ENCODE peak calls at places on chromosomes 12 and 14, in six cellular contexts. One of them, this sample, is unnamed.

GRCh38 chr14:97634786-97635185 is 837.6 kb downstream of the VRK1 start:
- DNase-seq in colonic mucosa: no peak
- DNase-seq in tibial nerve: no peak
- DNase-seq in RWPE1: no peak
- DNase-seq in heart right ventricle: no peak
- DNase-seq in bronchial epithelial cell: peak
- DNase-seq in this sample: no peak

GRCh38 chr12:48022676-48023385 is 18.6 kb upstream of the COL2A1 start:
- DNase-seq in bronchial epithelial cell: no peak
- DNase-seq in colonic mucosa: no peak
- DNase-seq in RWPE1: no peak
- DNase-seq in tibial nerve: no peak
- DNase-seq in heart right ventricle: no peak
- DNase-seq in this sample: no peak

GRCh38 chr12:50979369-50980052 is 27.2 kb downstream of the HIGD1C start:
- DNase-seq in RWPE1: no peak
- DNase-seq in heart right ventricle: no peak
- DNase-seq in tibial nerve: no peak
- DNase-seq in bronchial epithelial cell: no peak
- DNase-seq in colonic mucosa: no peak
- DNase-seq in this sample: no peak

GRCh38 chr12:86600664-86601231 is 344.6 kb upstream of the MGAT4C start:
- DNase-seq in heart right ventricle: no peak
- DNase-seq in colonic mucosa: no peak
- DNase-seq in bronchial epithelial cell: no peak
- DNase-seq in tibial nerve: no peak
- DNase-seq in RWPE1: no peak
- DNase-seq in this sample: no peak

GRCh38 chr14:48665077-48665784 is 920.9 kb downstream of the RPS29 start:
- DNase-seq in tibial nerve: no peak
- DNase-seq in colonic mucosa: no peak
- DNase-seq in RWPE1: no peak
- DNase-seq in heart right ventricle: no peak
- DNase-seq in bronchial epithelial cell: no peak
- DNase-seq in this sample: no peak

GRCh38 chr12:34294671-34295365 is 272.5 kb downstream of the ALG10 start:
- DNase-seq in bronchial epithelial cell: no peak
- DNase-seq in colonic mucosa: no peak
- DNase-seq in tibial nerve: no peak
- DNase-seq in RWPE1: no peak
- DNase-seq in heart right ventricle: no peak
- DNase-seq in this sample: no peak

GRCh38 chr14:64244279-64244678 is 49.9 kb downstream of the ESR2 start:
- DNase-seq in bronchial epithelial cell: no peak
- DNase-seq in RWPE1: no peak
- DNase-seq in tibial nerve: no peak
- DNase-seq in colonic mucosa: no peak
- DNase-seq in heart right ventricle: peak
- DNase-seq in this sample: no peak

GRCh38 chr14:60487211-60487610 is 1.3 kb upstream of the C14orf39 start:
- DNase-seq in heart right ventricle: no peak
- DNase-seq in tibial nerve: no peak
- DNase-seq in colonic mucosa: no peak
- DNase-seq in bronchial epithelial cell: no peak
- DNase-seq in RWPE1: no peak
- DNase-seq in this sample: no peak

GRCh38 chr12:69101505-69101904 is 137.9 kb upstream of the CPSF6 start:
- DNase-seq in bronchial epithelial cell: no peak
- DNase-seq in heart right ventricle: no peak
- DNase-seq in tibial nerve: peak
- DNase-seq in RWPE1: no peak
- DNase-seq in colonic mucosa: no peak
- DNase-seq in this sample: no peak

GRCh38 chr14:91387135-91387849 is 30.3 kb downstream of the CCDC88C start:
- DNase-seq in tibial nerve: no peak
- DNase-seq in RWPE1: no peak
- DNase-seq in heart right ventricle: no peak
- DNase-seq in bronchial epithelial cell: peak
- DNase-seq in colonic mucosa: no peak
- DNase-seq in this sample: no peak

GRCh38 chr12:111455448-111456320 is 50.0 kb downstream of the SH2B3 start:
- DNase-seq in colonic mucosa: no peak
- DNase-seq in heart right ventricle: no peak
- DNase-seq in bronchial epithelial cell: no peak
- DNase-seq in tibial nerve: no peak
- DNase-seq in RWPE1: no peak
- DNase-seq in this sample: no peak

GRCh38 chr12:63916561-63917476 is 72.3 kb downstream of the SRGAP1 start:
- DNase-seq in colonic mucosa: no peak
- DNase-seq in bronchial epithelial cell: peak
- DNase-seq in RWPE1: peak
- DNase-seq in heart right ventricle: no peak
- DNase-seq in tibial nerve: no peak
- DNase-seq in this sample: no peak

GRCh38 chr14:49623941-49624806 is 3.6 kb downstream of the MGAT2 start:
- DNase-seq in tibial nerve: no peak
- DNase-seq in RWPE1: peak
- DNase-seq in heart right ventricle: no peak
- DNase-seq in colonic mucosa: peak
- DNase-seq in bronchial epithelial cell: peak
- DNase-seq in this sample: no peak

GRCh38 chr12:59182191-59182590 is 261.9 kb upstream of the LRIG3 start:
- DNase-seq in bronchial epithelial cell: peak
- DNase-seq in colonic mucosa: no peak
- DNase-seq in tibial nerve: no peak
- DNase-seq in heart right ventricle: no peak
- DNase-seq in RWPE1: no peak
- DNase-seq in this sample: no peak

GRCh38 chr14:64232095-64232830 is 61.9 kb downstream of the ESR2 start:
- DNase-seq in tibial nerve: no peak
- DNase-seq in colonic mucosa: no peak
- DNase-seq in bronchial epithelial cell: peak
- DNase-seq in heart right ventricle: no peak
- DNase-seq in RWPE1: no peak
- DNase-seq in this sample: no peak

GRCh38 chr14:69932391-69932790 is 53.2 kb downstream of the SMOC1 start:
- DNase-seq in colonic mucosa: no peak
- DNase-seq in heart right ventricle: no peak
- DNase-seq in tibial nerve: no peak
- DNase-seq in RWPE1: no peak
- DNase-seq in bronchial epithelial cell: no peak
- DNase-seq in this sample: no peak

GRCh38 chr14:70735043-70735442 is 74.3 kb downstream of the MAP3K9 start:
- DNase-seq in RWPE1: no peak
- DNase-seq in heart right ventricle: no peak
- DNase-seq in colonic mucosa: no peak
- DNase-seq in tibial nerve: no peak
- DNase-seq in bronchial epithelial cell: no peak
- DNase-seq in this sample: no peak

GRCh38 chr14:67056684-67057083 is 132.6 kb upstream of the GARIN2 start:
- DNase-seq in colonic mucosa: no peak
- DNase-seq in tibial nerve: no peak
- DNase-seq in heart right ventricle: no peak
- DNase-seq in bronchial epithelial cell: no peak
- DNase-seq in RWPE1: no peak
- DNase-seq in this sample: no peak

GRCh38 chr12:109475121-109475520 is 2.0 kb downstream of the KCTD10 start:
- DNase-seq in tibial nerve: no peak
- DNase-seq in colonic mucosa: no peak
- DNase-seq in RWPE1: no peak
- DNase-seq in bronchial epithelial cell: no peak
- DNase-seq in heart right ventricle: no peak
- DNase-seq in this sample: no peak
- TF ChIP-seq CTCF in tibial nerve: no peak
- TF ChIP-seq CTCF in colonic mucosa: no peak
- TF ChIP-seq CTCF in RWPE1: no peak
- TF ChIP-seq CTCF in bronchial epithelial cell: no peak
- TF ChIP-seq CTCF in heart right ventricle: no peak
- TF ChIP-seq CTCF in this sample: no peak

DNA sequence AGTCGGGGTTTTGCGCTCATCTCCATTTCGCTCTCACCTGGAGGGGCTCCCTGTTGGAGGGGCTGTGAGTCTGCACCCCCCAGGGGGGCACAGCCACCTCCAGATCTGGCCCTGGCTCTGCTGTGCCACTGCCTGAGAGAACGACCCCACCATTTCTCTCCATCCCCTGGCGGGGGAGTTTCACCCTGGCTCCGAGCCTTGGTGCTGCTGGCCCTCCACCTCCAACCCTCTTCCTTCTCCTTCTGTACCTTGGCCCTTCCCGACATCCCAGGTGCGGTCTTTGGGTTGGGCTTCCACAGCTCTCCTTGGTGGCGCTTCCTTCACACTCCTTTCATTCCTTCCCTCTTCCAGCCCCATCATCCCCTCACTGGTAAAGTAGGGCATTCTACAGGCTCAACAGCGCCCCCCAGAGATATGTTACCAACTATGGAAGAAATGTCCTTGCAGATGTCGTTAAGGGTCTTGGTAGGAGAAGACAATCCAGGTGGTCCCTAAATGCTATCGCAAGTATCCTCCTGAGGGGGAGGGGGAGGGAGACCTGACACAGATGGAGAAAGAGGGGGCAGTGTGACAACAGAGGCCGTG is 16.3 kb downstream of the SERPINA1 start:
- DNase-seq in tibial nerve: no peak
- DNase-seq in colonic mucosa: no peak
- DNase-seq in RWPE1: no peak
- DNase-seq in bronchial epithelial cell: no peak
- DNase-seq in heart right ventricle: no peak
- DNase-seq in this sample: no peak
- TF ChIP-seq CTCF in tibial nerve: no peak
- TF ChIP-seq CTCF in colonic mucosa: no peak
- TF ChIP-seq CTCF in RWPE1: no peak
- TF ChIP-seq CTCF in bronchial epithelial cell: peak
- TF ChIP-seq CTCF in heart right ventricle: no peak
- TF ChIP-seq CTCF in this sample: no peak

DNA sequence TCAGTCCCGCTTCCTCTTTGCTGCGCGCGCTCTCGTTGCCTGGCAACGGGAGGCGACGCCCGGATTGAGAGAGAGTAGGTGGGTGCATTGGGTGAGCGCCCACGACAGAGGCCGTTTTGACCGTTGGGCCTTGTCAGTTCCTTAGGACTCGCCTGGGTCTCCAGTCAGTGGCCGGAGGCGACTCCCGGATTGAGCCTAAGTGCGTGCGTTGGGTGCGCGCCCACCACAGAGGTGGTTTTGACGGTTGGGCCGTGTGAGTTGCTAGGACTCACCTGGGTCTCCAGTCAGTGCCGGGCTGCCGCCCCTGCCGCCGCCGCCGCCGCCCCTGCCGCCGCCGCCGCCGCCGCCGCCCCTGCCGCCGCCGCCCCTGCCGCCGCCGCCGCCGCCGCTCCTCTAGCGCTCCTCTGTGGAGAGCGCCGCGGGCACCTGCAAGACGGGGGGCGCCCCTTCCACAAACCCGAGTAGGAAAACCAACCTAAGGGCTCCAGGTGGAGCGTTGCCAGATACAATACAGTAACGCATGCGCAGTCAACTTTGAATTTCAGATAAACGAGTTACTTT is 37.2 kb downstream of the APOBEC1 start:
- DNase-seq in colonic mucosa: no peak
- DNase-seq in heart right ventricle: no peak
- DNase-seq in bronchial epithelial cell: no peak
- DNase-seq in tibial nerve: no peak
- DNase-seq in RWPE1: no peak
- DNase-seq in this sample: no peak
- TF ChIP-seq CTCF in colonic mucosa: no peak
- TF ChIP-seq CTCF in heart right ventricle: no peak
- TF ChIP-seq CTCF in bronchial epithelial cell: no peak
- TF ChIP-seq CTCF in tibial nerve: no peak
- TF ChIP-seq CTCF in RWPE1: no peak
- TF ChIP-seq CTCF in this sample: no peak

GRCh38 chr12:2054091-2055018 is 1.6 kb downstream of the CACNA1C start:
- DNase-seq in bronchial epithelial cell: no peak
- DNase-seq in RWPE1: no peak
- DNase-seq in colonic mucosa: no peak
- DNase-seq in heart right ventricle: no peak
- DNase-seq in tibial nerve: no peak
- DNase-seq in this sample: no peak

GRCh38 chr12:2051700-2052625 is 824 bp upstream of the CACNA1C start:
- DNase-seq in RWPE1: no peak
- DNase-seq in bronchial epithelial cell: no peak
- DNase-seq in heart right ventricle: no peak
- DNase-seq in tibial nerve: no peak
- DNase-seq in colonic mucosa: no peak
- DNase-seq in this sample: no peak

GRCh38 chr12:2053675-2054070 is 886 bp downstream of the CACNA1C start:
- DNase-seq in heart right ventricle: peak
- DNase-seq in colonic mucosa: no peak
- DNase-seq in RWPE1: no peak
- DNase-seq in tibial nerve: no peak
- DNase-seq in bronchial epithelial cell: no peak
- DNase-seq in this sample: no peak

GRCh38 chr12:2049604-2050540 is 2.9 kb upstream of the CACNA1C start:
- DNase-seq in bronchial epithelial cell: no peak
- DNase-seq in colonic mucosa: no peak
- DNase-seq in tibial nerve: no peak
- DNase-seq in RWPE1: no peak
- DNase-seq in heart right ventricle: no peak
- DNase-seq in this sample: no peak

DNA sequence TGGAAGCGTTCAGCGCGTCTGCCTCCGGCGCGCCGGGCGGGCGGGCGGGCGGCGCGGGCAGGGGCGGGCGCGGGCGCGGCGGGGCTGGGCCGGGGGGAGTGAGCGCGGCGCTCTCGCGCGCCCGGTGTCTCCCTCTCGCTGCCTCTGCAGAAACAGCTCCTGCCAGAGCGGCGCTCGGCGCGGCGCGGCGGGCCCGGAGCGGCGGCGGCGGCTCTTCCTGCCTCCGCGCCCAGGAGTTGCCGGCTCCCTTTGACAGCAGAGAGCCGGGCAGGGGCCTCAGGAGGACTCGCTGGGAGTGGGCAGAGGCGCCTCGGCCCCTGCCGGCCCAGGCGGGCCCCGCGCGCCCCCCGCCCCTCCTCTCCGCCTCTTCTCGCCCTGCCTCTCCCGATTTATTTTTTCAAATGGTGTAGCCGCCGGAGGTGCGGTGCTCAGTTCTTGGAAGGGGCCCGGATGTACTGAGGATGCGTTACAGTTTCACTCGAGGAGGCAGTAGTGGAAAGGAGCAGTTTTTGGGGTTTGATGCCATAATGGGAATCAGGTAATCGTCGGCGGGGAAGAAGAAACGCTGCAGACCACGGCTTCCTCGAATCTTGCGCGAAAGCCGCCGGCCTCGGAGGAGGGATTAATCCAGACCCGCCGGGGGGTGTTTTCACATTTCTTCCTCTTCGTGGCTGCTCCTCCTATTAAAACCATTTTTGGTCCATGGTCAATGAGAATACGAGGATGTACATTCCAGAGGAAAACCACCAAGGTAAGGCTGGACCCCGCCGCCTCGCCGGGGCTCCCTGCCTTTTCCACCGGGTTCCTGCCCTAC is at the start of gene CACNA1C:
- DNase-seq in RWPE1: peak
- DNase-seq in colonic mucosa: peak
- DNase-seq in bronchial epithelial cell: no peak
- DNase-seq in heart right ventricle: peak
- DNase-seq in tibial nerve: no peak
- DNase-seq in this sample: no peak
- TF ChIP-seq CTCF in RWPE1: no peak
- TF ChIP-seq CTCF in colonic mucosa: no peak
- TF ChIP-seq CTCF in bronchial epithelial cell: no peak
- TF ChIP-seq CTCF in heart right ventricle: no peak
- TF ChIP-seq CTCF in tibial nerve: no peak
- TF ChIP-seq CTCF in this sample: no peak

This sample was measured in omental fat pad.